ENCODE peak calls at places on chromosomes 12 and 14, in nine cellular contexts. F, W, L, C, D, J, A, I and G are unnamed samples.

GRCh38 chr12:78562358-78563205 is 302.0 kb upstream of the SYT1 start:
- DNase-seq in F (no peak), W (no peak), L (no peak), C (no peak), D (no peak), J (no peak), A (no peak), I (peak), G (peak)

GRCh38 chr14:105281354-105282097 is 19.3 kb downstream of the BRF1 start:
- DNase-seq in F (no peak), W (peak), L (peak), C (no peak), D (no peak), J (no peak), A (no peak), I (peak), G (peak)

GRCh38 chr12:132416827-132417226 is 73.1 kb upstream of the FBRSL1 start:
- DNase-seq in F (no peak), W (no peak), L (no peak), C (no peak), D (no peak), J (no peak), A (no peak), I (no peak), G (no peak)

GRCh38 chr12:111427417-111428074 is 21.8 kb downstream of the SH2B3 start:
- DNase-seq in F (no peak), W (no peak), L (no peak), C (no peak), D (no peak), J (no peak), A (no peak), I (no peak), G (no peak)

GRCh38 chr14:70707138-70708038 is 65.7 kb downstream of the TTC9 start:
- DNase-seq in F (peak), W (peak), L (no peak), C (peak), D (no peak), J (no peak), A (no peak), I (peak), G (no peak)

GRCh38 chr12:53954694-53955035 is at the start of gene HOXC12:
- DNase-seq in F (no peak), W (no peak), L (no peak), C (no peak), D (no peak), J (no peak), A (no peak), I (no peak), G (no peak)

GRCh38 chr14:78848234-78848820 is 678.2 kb downstream of the NRXN3 start:
- DNase-seq in F (peak), W (peak), L (no peak), C (no peak), D (no peak), J (peak), A (no peak), I (peak), G (peak)

GRCh38 chr12:84375472-84375871 is 537.1 kb downstream of the SLC6A15 start:
- DNase-seq in F (no peak), W (no peak), L (no peak), C (no peak), D (no peak), J (no peak), A (no peak), I (peak), G (no peak)

GRCh38 chr12:132664206-132665148 is 22.7 kb downstream of the POLE start:
- DNase-seq in F (no peak), W (no peak), L (no peak), C (no peak), D (no peak), J (no peak), A (no peak), I (no peak), G (no peak)

DNA sequence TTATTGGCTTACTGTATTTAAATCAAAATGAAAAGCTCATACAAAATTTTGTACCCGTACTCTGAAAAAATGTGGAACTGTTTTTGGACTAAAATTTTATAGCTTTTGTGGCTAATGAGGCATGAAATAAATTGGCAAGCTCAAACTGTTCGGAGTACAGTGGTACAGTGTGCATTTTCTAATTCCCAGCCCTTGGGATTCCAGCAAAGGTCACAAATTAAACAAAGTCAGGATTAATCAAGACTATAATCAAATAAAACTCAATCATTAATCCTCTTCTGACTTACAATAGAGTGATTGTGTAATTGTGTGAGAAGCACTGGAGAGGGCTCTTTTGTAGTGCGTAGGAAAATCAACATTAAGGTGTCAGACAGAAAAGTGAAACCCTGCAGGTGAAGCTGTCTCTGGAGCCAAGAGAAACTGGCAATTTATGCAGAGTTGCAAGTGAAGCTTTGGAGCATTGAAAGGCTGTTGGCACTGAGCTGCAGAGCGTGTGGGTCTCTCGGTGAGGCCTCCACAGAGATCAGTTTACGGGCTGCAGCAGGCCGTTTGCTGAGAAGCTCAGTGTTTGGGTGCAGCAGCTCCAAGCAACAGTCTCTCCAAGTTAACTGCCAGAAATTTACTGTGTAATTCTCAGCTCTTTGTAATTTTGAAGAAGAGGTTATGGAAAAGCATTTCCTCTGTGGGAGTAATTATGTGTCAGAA is 275.9 kb downstream of the FBXL14 start:
- DNase-seq in F (no peak), W (peak), L (no peak), C (no peak), D (no peak), J (peak), A (no peak), I (peak), G (no peak)
- H3K4me3 ChIP-seq in F (no peak), W (no peak), L (no peak), C (no peak), D (no peak), J (no peak), A (no peak), I (no peak), G (no peak)

GRCh38 chr14:44135972-44136371 is 371.1 kb downstream of the FSCB start:
- DNase-seq in F (no peak), W (no peak), L (no peak), C (no peak), D (no peak), J (no peak), A (no peak), I (no peak), G (no peak)
- H3K4me3 ChIP-seq in F (no peak), W (no peak), L (no peak), C (no peak), D (no peak), J (no peak), A (no peak), I (no peak), G (peak)

GRCh38 chr12:116662612-116663144 is 75.2 kb downstream of the SPRING1 start:
- DNase-seq in F (no peak), W (peak), L (no peak), C (no peak), D (no peak), J (no peak), A (peak), I (no peak), G (no peak)
- H3K4me3 ChIP-seq in F (no peak), W (no peak), L (no peak), C (no peak), D (no peak), J (no peak), A (no peak), I (no peak), G (no peak)

GRCh38 chr12:47801904-47802246 is 17.8 kb downstream of the HDAC7 start:
- DNase-seq in F (no peak), W (no peak), L (no peak), C (no peak), D (no peak), J (no peak), A (no peak), I (no peak), G (no peak)

GRCh38 chr12:47799357-47799955 is 20.2 kb downstream of the HDAC7 start:
- DNase-seq in F (no peak), W (no peak), L (no peak), C (no peak), D (no peak), J (no peak), A (no peak), I (peak), G (no peak)

GRCh38 chr12:47802312-47802711 is 17.4 kb downstream of the HDAC7 start:
- DNase-seq in F (no peak), W (no peak), L (no peak), C (no peak), D (no peak), J (no peak), A (no peak), I (no peak), G (no peak)

GRCh38 chr12:47800582-47800981 is 19.1 kb downstream of the HDAC7 start:
- DNase-seq in F (no peak), W (no peak), L (no peak), C (no peak), D (no peak), J (no peak), A (no peak), I (no peak), G (no peak)

DNA sequence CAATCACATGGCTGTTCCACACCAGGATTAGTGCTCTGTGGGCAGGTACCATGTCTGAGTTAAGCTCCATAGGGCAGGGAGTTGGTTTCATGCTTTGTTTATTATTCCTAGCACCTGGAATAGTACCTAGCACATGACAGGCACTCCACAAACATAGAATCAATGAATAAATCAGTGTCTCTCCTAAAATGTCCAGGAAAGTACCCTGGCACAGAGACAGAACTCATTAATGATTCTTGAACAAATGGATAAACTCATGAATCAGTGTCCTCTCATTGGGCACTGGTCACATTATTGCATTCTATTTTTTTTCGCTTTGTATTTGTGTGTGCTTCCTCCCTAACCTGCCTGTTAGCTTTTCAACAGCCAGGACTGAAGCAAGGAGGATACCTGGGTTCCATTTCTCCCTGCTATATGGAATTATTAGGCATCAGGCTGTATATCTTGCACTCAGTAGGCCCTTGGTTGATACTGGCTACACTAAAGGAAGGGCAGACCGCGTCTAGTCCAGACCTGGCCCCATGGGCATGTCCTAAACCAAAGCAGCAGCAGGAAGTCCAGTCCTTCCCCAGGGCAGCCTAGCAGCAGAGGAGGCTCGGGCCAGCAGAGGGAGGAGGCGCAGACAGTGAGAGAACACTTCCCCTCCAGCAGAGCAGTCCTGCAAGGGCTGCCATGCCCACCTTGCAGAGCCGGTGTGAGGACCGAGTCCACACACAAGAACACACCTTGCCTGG is 18.4 kb downstream of the HDAC7 start:
- DNase-seq in F (no peak), W (peak), L (no peak), C (no peak), D (no peak), J (no peak), A (no peak), I (no peak), G (no peak)
- H3K4me3 ChIP-seq in F (no peak), W (no peak), L (no peak), C (no peak), D (no peak), J (no peak), A (no peak), I (no peak), G (no peak)

GRCh38 chr14:98984719-98985041 is 287.3 kb downstream of the BCL11B start:
- DNase-seq in F (peak), W (peak), L (no peak), C (no peak), D (no peak), J (peak), A (no peak), I (no peak), G (peak)
- H3K4me3 ChIP-seq in F (no peak), W (no peak), L (no peak), C (no peak), D (no peak), J (no peak), A (no peak), I (no peak), G (peak)

DNA sequence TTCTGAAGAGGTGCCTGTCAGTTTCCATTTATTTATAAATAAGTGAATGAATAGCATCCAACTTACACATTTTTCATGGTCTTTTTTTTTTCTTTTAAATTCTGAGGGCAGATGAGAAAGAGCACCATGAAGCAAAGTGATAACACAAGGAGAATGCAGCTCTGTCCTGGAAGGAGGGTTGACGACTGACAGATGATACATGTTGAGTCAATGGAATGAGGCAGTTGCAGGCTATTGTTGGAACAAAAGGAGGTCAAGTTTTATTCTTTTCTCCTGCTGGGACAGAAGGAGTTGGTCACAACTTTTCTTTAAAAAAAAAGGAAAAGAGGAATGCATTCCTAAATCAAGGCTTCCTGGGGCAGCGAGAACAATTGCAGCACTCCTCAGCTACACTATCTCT is 119.9 kb upstream of the PLEKHG7 start:
- DNase-seq in F (no peak), W (no peak), L (no peak), C (no peak), D (no peak), J (no peak), A (no peak), I (peak), G (no peak)
- H3K4me3 ChIP-seq in F (no peak), W (no peak), L (no peak), C (no peak), D (no peak), J (no peak), A (no peak), I (no peak), G (no peak)

GRCh38 chr14:99271288-99271941 is 582 bp downstream of the BCL11B start:
- DNase-seq in F (no peak), W (no peak), L (no peak), C (no peak), D (no peak), J (no peak), A (no peak), I (peak), G (no peak)

GRCh38 chr14:99271951-99272668 is at the start of gene BCL11B:
- DNase-seq in F (peak), W (peak), L (peak), C (peak), D (peak), J (peak), A (peak), I (peak), G (peak)

GRCh38 chr14:99273724-99274345 is 1.8 kb upstream of the BCL11B start:
- DNase-seq in F (no peak), W (no peak), L (no peak), C (no peak), D (no peak), J (peak), A (no peak), I (no peak), G (no peak)

GRCh38 chr14:99273025-99273723 is 1.2 kb upstream of the BCL11B start:
- DNase-seq in F (peak), W (no peak), L (no peak), C (no peak), D (peak), J (peak), A (no peak), I (no peak), G (no peak)

DNA sequence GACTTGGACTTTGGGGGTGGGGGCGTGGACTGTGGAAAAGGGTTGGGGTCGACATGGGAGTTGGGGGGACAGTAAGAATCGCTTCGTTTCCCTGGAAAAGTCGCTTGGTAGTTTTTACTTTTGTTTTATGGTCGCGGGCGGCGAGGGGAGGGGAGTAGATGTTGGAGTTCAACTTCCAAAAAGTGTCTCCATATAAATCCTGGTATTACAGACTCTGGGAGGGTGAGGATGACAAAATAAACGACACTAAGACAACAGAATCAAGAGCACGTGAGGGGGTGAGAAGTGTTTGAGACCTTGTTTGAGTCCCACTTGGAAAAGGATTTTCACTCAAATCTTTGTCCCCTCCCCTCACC is 650 bp upstream of the BCL11B start:
- DNase-seq in F (no peak), W (no peak), L (no peak), C (no peak), D (no peak), J (no peak), A (no peak), I (no peak), G (no peak)
- H3K4me3 ChIP-seq in F (peak), W (no peak), L (peak), C (no peak), D (no peak), J (peak), A (no peak), I (peak), G (peak)

DNA sequence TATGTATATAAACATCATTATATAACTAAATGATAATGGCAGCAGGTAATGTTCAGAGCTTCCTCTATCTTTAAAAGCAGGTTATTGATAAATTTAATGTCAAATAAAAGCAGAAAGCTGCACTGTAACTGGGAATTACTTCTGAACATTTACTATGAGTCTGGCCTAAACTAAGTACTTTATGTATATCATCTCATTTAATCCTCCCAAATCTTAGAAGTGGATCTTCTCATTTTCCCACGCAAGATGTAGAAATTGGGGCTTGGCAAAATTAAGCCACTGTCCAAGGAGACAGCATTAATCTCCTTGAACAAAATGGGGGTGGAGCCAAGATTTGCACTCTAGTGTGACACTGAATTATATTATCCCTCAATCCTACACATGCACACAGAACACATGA is 5.7 kb downstream of the NIN start:
- DNase-seq in F (no peak), W (no peak), L (no peak), C (no peak), D (no peak), J (no peak), A (no peak), I (no peak), G (no peak)
- H3K4me3 ChIP-seq in F (no peak), W (no peak), L (no peak), C (no peak), D (no peak), J (no peak), A (no peak), I (no peak), G (no peak)

GRCh38 chr12:92439397-92439779 is 263.4 kb upstream of the PLEKHG7 start:
- DNase-seq in F (no peak), W (no peak), L (peak), C (no peak), D (peak), J (no peak), A (peak), I (peak), G (no peak)
- H3K4me3 ChIP-seq in F (no peak), W (no peak), L (no peak), C (no peak), D (no peak), J (no peak), A (no peak), I (no peak), G (no peak)

GRCh38 chr12:88578274-88578673 is 2.0 kb downstream of the KITLG start:
- DNase-seq in F (no peak), W (no peak), L (no peak), C (no peak), D (no peak), J (no peak), A (no peak), I (no peak), G (no peak)

GRCh38 chr12:88575361-88575959 is 4.8 kb downstream of the KITLG start:
- DNase-seq in F (no peak), W (no peak), L (no peak), C (no peak), D (no peak), J (no peak), A (no peak), I (no peak), G (no peak)

GRCh38 chr12:88578821-88579518 is 1.3 kb downstream of the KITLG start:
- DNase-seq in F (no peak), W (no peak), L (peak), C (no peak), D (no peak), J (no peak), A (no peak), I (no peak), G (no peak)

GRCh38 chr12:88579572-88579940 is 715 bp downstream of the KITLG start:
- DNase-seq in F (no peak), W (peak), L (peak), C (no peak), D (no peak), J (peak), A (peak), I (no peak), G (no peak)

GRCh38 chr12:88577537-88577936 is 2.7 kb downstream of the KITLG start:
- DNase-seq in F (no peak), W (no peak), L (no peak), C (no peak), D (no peak), J (no peak), A (no peak), I (no peak), G (no peak)
- H3K4me3 ChIP-seq in F (no peak), W (no peak), L (no peak), C (no peak), D (no peak), J (peak), A (no peak), I (peak), G (no peak)